ENCODE peak calls at places on chromosomes 6 and 20, in four cellular contexts. One of them, this sample, is unnamed.

GRCh38 chr6:13544454-13545186 is 29.8 kb upstream of the SIRT5 start:
- DNase-seq in body of pancreas: no peak
- DNase-seq in gastrocnemius medialis: no peak
- DNase-seq in H1: no peak
- DNase-seq in this sample: no peak

GRCh38 chr6:31771992-31772358 is 5.2 kb downstream of the VWA7 start:
- DNase-seq in body of pancreas: no peak
- DNase-seq in gastrocnemius medialis: no peak
- DNase-seq in H1: no peak
- DNase-seq in this sample: no peak

GRCh38 chr6:2958331-2958711 is 13.0 kb downstream of the SERPINB6 start:
- DNase-seq in body of pancreas: no peak
- DNase-seq in gastrocnemius medialis: peak; percentile 55
- DNase-seq in H1: no peak
- DNase-seq in this sample: no peak

GRCh38 chr6:125201961-125202729 is 48.6 kb downstream of the TPD52L1 start:
- DNase-seq in body of pancreas: peak; percentile 77
- DNase-seq in gastrocnemius medialis: peak; percentile 40
- DNase-seq in H1: no peak
- DNase-seq in this sample: no peak

GRCh38 chr6:1348675-1349074 is 36.8 kb downstream of the FOXQ1 start:
- DNase-seq in body of pancreas: no peak
- DNase-seq in gastrocnemius medialis: peak; percentile 27
- DNase-seq in H1: no peak
- DNase-seq in this sample: no peak

GRCh38 chr6:118912646-118913045 is 18.7 kb downstream of the ASF1A start:
- DNase-seq in body of pancreas: no peak
- DNase-seq in gastrocnemius medialis: no peak
- DNase-seq in H1: no peak
- DNase-seq in this sample: no peak

GRCh38 chr6:121285041-121285440 is 49.2 kb downstream of the TBC1D32 start:
- DNase-seq in body of pancreas: no peak
- DNase-seq in gastrocnemius medialis: no peak
- DNase-seq in H1: no peak
- DNase-seq in this sample: no peak

GRCh38 chr6:12291083-12291784 is 1.1 kb downstream of the EDN1 start:
- DNase-seq in body of pancreas: no peak
- DNase-seq in gastrocnemius medialis: no peak
- DNase-seq in H1: no peak
- DNase-seq in this sample: no peak

GRCh38 chr6:82248233-82248735 is 740 bp upstream of the IBTK start:
- DNase-seq in body of pancreas: peak; percentile 68
- DNase-seq in gastrocnemius medialis: no peak
- DNase-seq in H1: no peak
- DNase-seq in this sample: no peak

GRCh38 chr6:30960907-30961673 is 20.3 kb downstream of the MUCL3 start:
- DNase-seq in body of pancreas: no peak
- DNase-seq in gastrocnemius medialis: no peak
- DNase-seq in H1: no peak
- DNase-seq in this sample: no peak

GRCh38 chr6:45677381-45677992 is 299.8 kb upstream of the SUPT3H start:
- DNase-seq in body of pancreas: no peak
- DNase-seq in gastrocnemius medialis: no peak
- DNase-seq in H1: no peak
- DNase-seq in this sample: no peak

GRCh38 chr20:4135385-4136077 is 120.2 kb upstream of the RNF24 start:
- DNase-seq in body of pancreas: peak; percentile 77
- DNase-seq in gastrocnemius medialis: no peak
- DNase-seq in H1: no peak
- DNase-seq in this sample: no peak

GRCh38 chr20:8161262-8162071 is 29.4 kb downstream of the PLCB1 start:
- DNase-seq in body of pancreas: peak; percentile 33
- DNase-seq in gastrocnemius medialis: no peak
- DNase-seq in H1: no peak
- DNase-seq in this sample: no peak

GRCh38 chr6:119132211-119133004 is 53.9 kb upstream of the FAM184A start:
- DNase-seq in body of pancreas: no peak
- DNase-seq in gastrocnemius medialis: no peak
- DNase-seq in H1: no peak
- DNase-seq in this sample: no peak

GRCh38 chr6:29853245-29853644 is 25.6 kb downstream of the HLA-G start:
- DNase-seq in body of pancreas: no peak
- DNase-seq in gastrocnemius medialis: no peak
- DNase-seq in H1: no peak
- DNase-seq in this sample: no peak

GRCh38 chr6:22250486-22250885 is 46.4 kb downstream of the PRL start:
- DNase-seq in body of pancreas: no peak
- DNase-seq in gastrocnemius medialis: no peak
- DNase-seq in H1: peak; percentile 56
- DNase-seq in this sample: no peak

GRCh38 chr6:131139599-131139998 is 4.3 kb downstream of the AKAP7 start:
- DNase-seq in body of pancreas: no peak
- DNase-seq in gastrocnemius medialis: no peak
- DNase-seq in H1: no peak
- DNase-seq in this sample: no peak

GRCh38 chr6:15953152-15953880 is 175.6 kb upstream of the MYLIP start:
- DNase-seq in body of pancreas: no peak
- DNase-seq in gastrocnemius medialis: no peak
- DNase-seq in H1: no peak
- DNase-seq in this sample: no peak

GRCh38 chr6:47456536-47456975 is 21.0 kb upstream of the CD2AP start:
- DNase-seq in body of pancreas: no peak
- DNase-seq in gastrocnemius medialis: no peak
- DNase-seq in H1: no peak
- DNase-seq in this sample: no peak

GRCh38 chr6:136866872-136867416 is 44.6 kb downstream of the PEX7 start:
- DNase-seq in body of pancreas: no peak
- DNase-seq in gastrocnemius medialis: no peak
- DNase-seq in H1: no peak
- DNase-seq in this sample: no peak

GRCh38 chr20:43812216-43812615 is 85.4 kb upstream of the GTSF1L start:
- DNase-seq in body of pancreas: no peak
- DNase-seq in gastrocnemius medialis: no peak
- DNase-seq in H1: no peak
- DNase-seq in this sample: no peak

GRCh38 chr6:44002591-44003344 is 124.5 kb downstream of the MRPL14 start:
- DNase-seq in body of pancreas: peak; percentile 76
- DNase-seq in gastrocnemius medialis: peak; percentile 78
- DNase-seq in H1: peak; percentile 86
- DNase-seq in this sample: no peak

GRCh38 chr6:119022796-119023195 is 55.7 kb downstream of the FAM184A start:
- DNase-seq in body of pancreas: no peak
- DNase-seq in gastrocnemius medialis: no peak
- DNase-seq in H1: no peak
- DNase-seq in this sample: no peak

GRCh38 chr6:84220809-84221409 is 6.5 kb downstream of the CEP162 start:
- DNase-seq in body of pancreas: no peak
- DNase-seq in gastrocnemius medialis: no peak
- DNase-seq in H1: no peak
- DNase-seq in this sample: no peak

GRCh38 chr20:53981752-53982437 is 88.5 kb downstream of the BCAS1 start:
- DNase-seq in body of pancreas: no peak
- DNase-seq in gastrocnemius medialis: no peak
- DNase-seq in H1: no peak
- DNase-seq in this sample: no peak

GRCh38 chr6:87118054-87118453 is 23.1 kb upstream of the CGA start:
- DNase-seq in body of pancreas: no peak
- DNase-seq in gastrocnemius medialis: no peak
- DNase-seq in H1: no peak
- DNase-seq in this sample: no peak

GRCh38 chr6:149233056-149233715 is 84.3 kb upstream of the TAB2 start:
- DNase-seq in body of pancreas: no peak
- DNase-seq in gastrocnemius medialis: no peak
- DNase-seq in H1: no peak
- DNase-seq in this sample: no peak

GRCh38 chr6:115514656-115515055 is 546.0 kb downstream of the FRK start:
- DNase-seq in body of pancreas: no peak
- DNase-seq in gastrocnemius medialis: no peak
- DNase-seq in H1: no peak
- DNase-seq in this sample: no peak

GRCh38 chr6:31659649-31660223 is 842 bp downstream of the C6orf47 start:
- DNase-seq in body of pancreas: no peak
- DNase-seq in gastrocnemius medialis: no peak
- DNase-seq in H1: no peak
- DNase-seq in this sample: no peak

GRCh38 chr20:62832951-62833391 is 16.1 kb downstream of the COL9A3 start:
- DNase-seq in body of pancreas: peak; percentile 68
- DNase-seq in gastrocnemius medialis: no peak
- DNase-seq in H1: no peak
- DNase-seq in this sample: no peak

GRCh38 chr20:17202668-17203067 is 24.2 kb upstream of the PCSK2 start:
- DNase-seq in body of pancreas: no peak
- DNase-seq in gastrocnemius medialis: no peak
- DNase-seq in H1: peak; percentile 53
- DNase-seq in this sample: no peak

GRCh38 chr6:141682391-141682790 is 450.3 kb upstream of the GJE1 start:
- DNase-seq in body of pancreas: no peak
- DNase-seq in gastrocnemius medialis: no peak
- DNase-seq in H1: no peak
- DNase-seq in this sample: no peak

GRCh38 chr6:73580247-73581149 is 59.7 kb upstream of the EEF1A1 start:
- DNase-seq in body of pancreas: peak; percentile 56
- DNase-seq in gastrocnemius medialis: peak; percentile 67
- DNase-seq in H1: peak; percentile 94
- DNase-seq in this sample: peak; percentile 22

GRCh38 chr20:35546127-35546526 is 4.2 kb downstream of the ERGIC3 start:
- DNase-seq in body of pancreas: no peak
- DNase-seq in gastrocnemius medialis: no peak
- DNase-seq in H1: no peak
- DNase-seq in this sample: no peak

GRCh38 chr20:46872315-46873211 is 22.1 kb upstream of the EYA2 start:
- DNase-seq in body of pancreas: no peak
- DNase-seq in gastrocnemius medialis: no peak
- DNase-seq in H1: no peak
- DNase-seq in this sample: no peak

GRCh38 chr6:169173532-169174268 is 79.9 kb downstream of the THBS2 start:
- DNase-seq in body of pancreas: no peak
- DNase-seq in gastrocnemius medialis: no peak
- DNase-seq in H1: no peak
- DNase-seq in this sample: no peak

GRCh38 chr6:125784365-125784764 is 6.4 kb upstream of the NCOA7 start:
- DNase-seq in body of pancreas: no peak
- DNase-seq in gastrocnemius medialis: no peak
- DNase-seq in H1: no peak
- DNase-seq in this sample: no peak

GRCh38 chr20:44967207-44967807 is 995 bp downstream of the STK4 start:
- DNase-seq in body of pancreas: no peak
- DNase-seq in gastrocnemius medialis: no peak
- DNase-seq in H1: no peak
- DNase-seq in this sample: no peak
- TF ChIP-seq POLR2A in body of pancreas: no peak
- TF ChIP-seq POLR2A in gastrocnemius medialis: no peak
- TF ChIP-seq POLR2A in H1: no peak
- TF ChIP-seq POLR2A in this sample: no peak

GRCh38 chr6:163402616-163403015 is 11.9 kb upstream of the QKI start:
- DNase-seq in body of pancreas: no peak
- DNase-seq in gastrocnemius medialis: no peak
- DNase-seq in H1: peak; percentile 24
- DNase-seq in this sample: no peak

GRCh38 chr6:163405412-163406309 is 8.9 kb upstream of the QKI start:
- DNase-seq in body of pancreas: peak; percentile 60
- DNase-seq in gastrocnemius medialis: peak; percentile 86
- DNase-seq in H1: no peak
- DNase-seq in this sample: no peak

GRCh38 chr6:163406830-163407229 is 7.7 kb upstream of the QKI start:
- DNase-seq in body of pancreas: no peak
- DNase-seq in gastrocnemius medialis: no peak
- DNase-seq in H1: no peak
- DNase-seq in this sample: no peak

GRCh38 chr6:163406320-163406719 is 8.2 kb upstream of the QKI start:
- DNase-seq in body of pancreas: no peak
- DNase-seq in gastrocnemius medialis: no peak
- DNase-seq in H1: no peak
- DNase-seq in this sample: no peak

GRCh38 chr6:163404825-163405265 is 9.7 kb upstream of the QKI start:
- DNase-seq in body of pancreas: no peak
- DNase-seq in gastrocnemius medialis: peak; percentile 55
- DNase-seq in H1: no peak
- DNase-seq in this sample: no peak
- H3K27ac ChIP-seq in body of pancreas: peak overlapping the region; percentile 86
- H3K27ac ChIP-seq in gastrocnemius medialis: peak overlapping the region; percentile 88
- H3K27ac ChIP-seq in H1: no peak overlapping the region
- H3K27ac ChIP-seq in this sample: peak overlapping the region; percentile 87

DNA sequence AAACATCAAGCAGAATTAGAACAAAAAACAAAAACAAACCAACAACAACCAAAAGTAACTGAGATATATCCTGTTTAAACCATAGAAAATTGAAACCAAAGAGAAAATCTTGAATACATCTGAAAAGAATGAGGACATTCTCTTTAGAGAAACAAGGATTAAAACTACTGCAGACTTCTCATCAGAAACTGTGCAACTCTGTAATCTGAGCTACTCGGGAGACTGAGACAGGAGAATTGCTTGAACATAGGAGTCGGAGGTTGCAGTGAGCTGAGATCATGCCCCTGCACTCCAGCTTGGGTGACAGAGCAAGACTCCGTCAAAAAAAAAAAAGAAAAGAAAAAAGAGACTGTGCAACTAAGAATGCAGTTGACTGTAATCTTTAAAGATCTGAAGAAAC is 153.4 kb downstream of the SYNDIG1 start:
- DNase-seq in body of pancreas: no peak
- DNase-seq in gastrocnemius medialis: no peak
- DNase-seq in H1: no peak
- DNase-seq in this sample: no peak
- TF ChIP-seq POLR2A in body of pancreas: no peak
- TF ChIP-seq POLR2A in gastrocnemius medialis: no peak
- TF ChIP-seq POLR2A in H1: no peak
- TF ChIP-seq POLR2A in this sample: no peak

GRCh38 chr6:143222758-143223334 is 162.2 kb downstream of the AIG1 start:
- DNase-seq in body of pancreas: no peak
- DNase-seq in gastrocnemius medialis: no peak
- DNase-seq in H1: no peak
- DNase-seq in this sample: no peak

GRCh38 chr6:143223895-143224294 is 163.2 kb downstream of the AIG1 start:
- DNase-seq in body of pancreas: peak; percentile 74
- DNase-seq in gastrocnemius medialis: peak; percentile 54
- DNase-seq in H1: no peak
- DNase-seq in this sample: no peak

GRCh38 chr6:143222310-143222709 is 161.6 kb downstream of the AIG1 start:
- DNase-seq in body of pancreas: no peak
- DNase-seq in gastrocnemius medialis: no peak
- DNase-seq in H1: no peak
- DNase-seq in this sample: no peak

GRCh38 chr6:143225929-143226328 is 165.2 kb downstream of the AIG1 start:
- DNase-seq in body of pancreas: no peak
- DNase-seq in gastrocnemius medialis: no peak
- DNase-seq in H1: no peak
- DNase-seq in this sample: no peak

GRCh38 chr6:143224516-143224915 is 163.8 kb downstream of the AIG1 start:
- DNase-seq in body of pancreas: no peak
- DNase-seq in gastrocnemius medialis: no peak
- DNase-seq in H1: no peak
- DNase-seq in this sample: no peak
- H3K27ac ChIP-seq in body of pancreas: no peak overlapping the region
- H3K27ac ChIP-seq in gastrocnemius medialis: peak overlapping the region; percentile 48
- H3K27ac ChIP-seq in H1: no peak overlapping the region
- H3K27ac ChIP-seq in this sample: no peak overlapping the region

This sample was measured in esophagus squamous epithelium.